ENCODE peak calls at places on chromosomes 13 and 19, in ten cellular contexts. P is H9, O is hepatocyte, Y is cardiac muscle cell, F is Peyer's patch, C is GM23338, I is lower lobe of right lung, K is heart right ventricle, W is colonic mucosa, G is pancreas. R is an unnamed sample.

GRCh38 chr19:50890422-50891252 is 17.4 kb downstream of the KLK2 start:
- DNase-seq in W (no peak), O (no peak), I (no peak), P (no peak), K (no peak), G (no peak), C (no peak), F (no peak), Y (peak; percentile 13), R (no peak)

GRCh38 chr19:49858591-49858985 is 7.6 kb downstream of the PTOV1 start:
- DNase-seq in Y (no peak), G (no peak), O (no peak), I (no peak), F (peak; percentile 43), P (no peak), W (no peak), K (no peak), C (no peak), R (peak; percentile 51)

GRCh38 chr13:102869948-102870676 is 24.3 kb downstream of the ERCC5 start:
- DNase-seq in K (no peak), C (no peak), F (no peak), O (no peak), I (no peak), P (no peak), G (no peak), W (no peak), Y (no peak), R (no peak)

GRCh38 chr13:29760561-29760960 is 89.9 kb downstream of the UBL3 start:
- DNase-seq in P (no peak), O (no peak), K (no peak), G (no peak), Y (no peak), W (no peak), F (no peak), C (no peak), I (no peak), R (no peak)

GRCh38 chr13:76161143-76161542 is 525.0 kb downstream of the LMO7 start:
- DNase-seq in Y (no peak), F (no peak), P (no peak), G (no peak), W (no peak), O (no peak), C (no peak), I (no peak), K (no peak), R (no peak)

GRCh38 chr13:28488376-28489005 is 6.4 kb downstream of the FLT1 start:
- DNase-seq in Y (no peak), C (no peak), G (no peak), I (no peak), O (no peak), P (no peak), F (no peak), W (no peak), K (no peak), R (no peak)

GRCh38 chr19:1267441-1268391 is 1.4 kb upstream of the CIRBP start:
- DNase-seq in P (no peak), W (no peak), I (peak; percentile 58), O (no peak), K (no peak), G (peak; percentile 59), Y (no peak), F (no peak), C (no peak), R (no peak)

GRCh38 chr13:30394798-30395191 is 27.5 kb upstream of the UBE2L5 start:
- DNase-seq in O (no peak), I (no peak), C (no peak), F (no peak), G (no peak), Y (no peak), W (no peak), K (no peak), P (no peak), R (no peak)

GRCh38 chr19:50555447-50556235 is 12.6 kb downstream of the LRRC4B start:
- DNase-seq in Y (no peak), F (no peak), C (peak; percentile 91), P (peak; percentile 74), W (no peak), I (no peak), K (peak; percentile 39), G (no peak), O (no peak), R (no peak)

GRCh38 chr13:73954808-73955207 is 179.4 kb downstream of the KLF12 start:
- DNase-seq in F (no peak), C (no peak), O (no peak), G (no peak), P (no peak), I (no peak), Y (no peak), W (no peak), K (no peak), R (no peak)
- H3K4me1 ChIP-seq in F (no peaks in the 10 kb centered on the region), C (no peaks in the 10 kb centered on the region), O (no peaks in the 10 kb centered on the region), G (no peaks in the 10 kb centered on the region), P (no peaks in the 10 kb centered on the region), I (no peaks in the 10 kb centered on the region), Y (no peaks in the 10 kb centered on the region), W (no peaks in the 10 kb centered on the region), K (peaks cover 10% of the 10 kb centered on the region), R (no peaks in the 10 kb centered on the region)

GRCh38 chr19:12838182-12838890 is at the start of gene MAST1:
- DNase-seq in W (peak; percentile 40), K (peak; percentile 25), F (peak; percentile 71), Y (peak; percentile 27), G (no peak), I (peak; percentile 47), P (peak; percentile 65), C (peak; percentile 80), O (peak; percentile 83), R (no peak)
- TF ChIP-seq CTCF in W (no peak), K (peak; percentile 60), F (peak; percentile 58), Y (no peak), G (peak; percentile 46), I (peak; percentile 34), P (peak; percentile 73), C (peak; percentile 68), O (peak; percentile 39), R (peak; percentile 32)

GRCh38 chr19:31353826-31354225 is 4.6 kb upstream of the TSHZ3 start:
- DNase-seq in Y (no peak), K (no peak), C (peak; percentile 66), O (no peak), F (no peak), G (peak; percentile 26), P (peak; percentile 70), I (no peak), W (no peak), R (no peak)

GRCh38 chr19:31354316-31354715 is 5.1 kb upstream of the TSHZ3 start:
- DNase-seq in I (no peak), W (no peak), Y (no peak), F (no peak), O (no peak), G (no peak), P (peak; percentile 39), C (peak; percentile 53), K (no peak), R (no peak)

GRCh38 chr19:31351212-31352193 is 2.3 kb upstream of the TSHZ3 start:
- DNase-seq in I (no peak), G (peak; percentile 22), W (no peak), K (peak; percentile 47), C (peak; percentile 62), Y (peak; percentile 73), O (peak; percentile 45), F (no peak), P (no peak), R (no peak)

GRCh38 chr19:31352296-31352781 is 3.1 kb upstream of the TSHZ3 start:
- DNase-seq in I (no peak), Y (no peak), G (no peak), W (no peak), C (peak; percentile 62), O (no peak), F (no peak), P (peak; percentile 55), K (no peak), R (no peak)

DNA sequence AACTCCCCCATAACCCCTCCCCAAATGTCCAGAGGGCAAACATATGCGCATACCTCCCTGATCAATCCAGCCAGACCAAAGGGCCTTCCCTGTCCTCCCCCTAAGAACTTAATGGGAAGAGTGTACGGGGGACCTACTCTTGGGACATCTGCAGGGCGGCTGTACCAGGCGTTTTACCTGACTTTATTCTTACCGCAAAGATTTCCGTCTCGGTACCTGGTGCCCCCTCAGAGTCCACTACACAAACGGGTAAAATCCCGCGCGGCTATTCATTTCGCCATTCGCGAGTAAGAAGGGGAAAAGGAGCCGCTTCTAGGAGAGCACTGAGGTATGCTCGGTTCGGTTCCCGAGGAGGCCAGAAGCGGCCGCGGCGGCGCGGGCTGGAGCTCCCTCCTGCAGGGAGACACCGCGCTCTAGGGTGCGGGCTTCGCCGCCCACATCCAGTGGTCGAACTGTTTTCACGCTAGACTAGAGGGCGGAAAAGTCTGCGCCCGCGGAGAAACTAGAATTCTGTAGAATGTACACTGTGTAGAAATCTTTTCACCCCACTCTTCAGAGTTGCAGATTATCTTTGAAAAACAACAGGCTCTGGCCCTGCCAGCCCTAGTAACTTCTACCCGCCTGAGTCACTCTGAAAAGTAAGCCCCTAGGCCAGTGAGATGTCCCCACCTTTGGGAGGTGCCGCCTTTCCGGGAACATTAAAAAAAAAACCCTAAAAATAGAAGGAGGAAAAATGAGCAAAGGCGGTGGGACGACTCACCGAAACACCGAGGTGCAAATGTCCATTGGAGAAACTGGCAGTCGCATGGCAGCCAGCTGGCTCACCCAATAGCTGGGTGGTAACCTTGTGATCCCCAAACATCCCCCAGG is 3.8 kb upstream of the TSHZ3 start:
- DNase-seq in K (no peak), F (no peak), P (peak; percentile 56), C (peak; percentile 59), W (no peak), I (no peak), G (no peak), O (no peak), Y (no peak), R (no peak)
- H3K4me1 ChIP-seq in K (peaks cover 58% of the 10 kb centered on the region), F (peaks cover 20% of the 10 kb centered on the region), P (peaks cover 15% of the 10 kb centered on the region), C (peaks cover 49% of the 10 kb centered on the region), W (no peaks in the 10 kb centered on the region), I (peaks cover 30% of the 10 kb centered on the region), G (no peaks in the 10 kb centered on the region), O (peaks cover 29% of the 10 kb centered on the region), Y (peaks cover 5% of the 10 kb centered on the region), R (peaks cover 16% of the 10 kb centered on the region)

GRCh38 chr13:49342404-49342803 is 94.7 kb downstream of the CDADC1 start:
- DNase-seq in K (no peak), G (no peak), O (no peak), P (no peak), I (no peak), C (no peak), W (no peak), F (no peak), Y (no peak), R (no peak)

GRCh38 chr13:49343255-49343654 is 95.5 kb downstream of the CDADC1 start:
- DNase-seq in F (no peak), P (no peak), K (no peak), W (no peak), Y (no peak), G (no peak), I (no peak), O (no peak), C (no peak), R (no peak)

GRCh38 chr13:49341517-49341916 is 93.8 kb downstream of the CDADC1 start:
- DNase-seq in P (no peak), F (no peak), I (no peak), C (no peak), W (no peak), Y (no peak), G (no peak), K (no peak), O (no peak), R (no peak)

GRCh38 chr13:49340161-49340560 is 92.4 kb downstream of the CDADC1 start:
- DNase-seq in O (no peak), C (no peak), Y (no peak), K (no peak), W (no peak), I (no peak), G (no peak), P (no peak), F (no peak), R (no peak)

GRCh38 chr13:49341941-49342340 is 94.2 kb downstream of the CDADC1 start:
- DNase-seq in I (no peak), Y (no peak), F (no peak), O (no peak), K (no peak), G (no peak), C (no peak), W (no peak), P (no peak), R (no peak)
- TF ChIP-seq CTCF in I (no peak), Y (no peak), F (no peak), O (no peak), K (no peak), G (no peak), C (no peak), W (no peak), P (no peak), R (no peak)